ENCODE peak calls at places on chromosomes 12 and 14, in nine cellular contexts. M is fibroblast of pulmonary artery, L is psoas muscle, V is A549, S is choroid plexus epithelial cell, F is GM12864, A is tibial artery, C is transverse colon, U is HL-60. Q is an unnamed sample.

GRCh38 chr12:47884501-47884900 is 20.3 kb downstream of the VDR start:
- DNase-seq in M (no peak), L (no peak), V (no peak), S (no peak), F (no peak), A (peak; percentile 34), C (no peak), U (no peak), Q (no peak)

GRCh38 chr14:32078794-32079663 is 1.9 kb downstream of the ARHGAP5 start:
- DNase-seq in M (peak; percentile 20), L (no peak), V (no peak), S (peak; percentile 38), F (no peak), A (no peak), C (no peak), U (no peak), Q (no peak)

GRCh38 chr12:25054783-25055144 is 105.9 kb upstream of the BCAT1 start:
- DNase-seq in M (no peak), L (no peak), V (no peak), S (peak; percentile 80), F (peak; percentile 56), A (no peak), C (no peak), U (no peak), Q (no peak)

GRCh38 chr14:95394981-95395737 is 75.5 kb upstream of the CLMN start:
- DNase-seq in M (no peak), L (no peak), V (no peak), S (peak; percentile 7), F (no peak), A (no peak), C (no peak), U (no peak), Q (no peak)

GRCh38 chr12:70449074-70449757 is 83.1 kb downstream of the KCNMB4 start:
- DNase-seq in M (no peak), L (no peak), V (peak; percentile 15), S (no peak), F (no peak), A (no peak), C (no peak), U (no peak), Q (no peak)

GRCh38 chr14:95452890-95453712 is 63.3 kb downstream of the SYNE3 start:
- DNase-seq in M (no peak), L (no peak), V (no peak), S (no peak), F (no peak), A (no peak), C (no peak), U (no peak), Q (no peak)

GRCh38 chr12:5051913-5052312 is 8.2 kb downstream of the KCNA5 start:
- DNase-seq in M (no peak), L (no peak), V (no peak), S (no peak), F (no peak), A (no peak), C (no peak), U (no peak), Q (no peak)

GRCh38 chr12:110335481-110336045 is 54.5 kb downstream of the ATP2A2 start:
- DNase-seq in M (no peak), L (no peak), V (no peak), S (no peak), F (no peak), A (no peak), C (no peak), U (no peak), Q (no peak)

GRCh38 chr14:67900188-67900587 is 80.6 kb downstream of the RAD51B start:
- DNase-seq in M (no peak), L (no peak), V (no peak), S (no peak), F (no peak), A (no peak), C (no peak), U (no peak), Q (no peak)

GRCh38 chr14:61174395-61175386 is 106.4 kb downstream of the TMEM30B start:
- DNase-seq in M (peak; percentile 65), L (no peak), V (no peak), S (peak; percentile 80), F (no peak), A (no peak), C (no peak), U (no peak), Q (no peak)

GRCh38 chr12:66514581-66514980 is 164.3 kb downstream of the GRIP1 start:
- DNase-seq in M (peak; percentile 32), L (no peak), V (no peak), S (peak; percentile 73), F (no peak), A (no peak), C (no peak), U (no peak), Q (no peak)

GRCh38 chr14:70955543-70956480 is 48.6 kb downstream of the PCNX1 start:
- DNase-seq in M (peak; percentile 58), L (no peak), V (no peak), S (peak; percentile 53), F (no peak), A (no peak), C (no peak), U (no peak), Q (peak; percentile 13)

GRCh38 chr12:117472983-117473382 is 111.6 kb upstream of the NOS1 start:
- DNase-seq in M (no peak), L (peak; percentile 29), V (peak; percentile 48), S (no peak), F (no peak), A (no peak), C (no peak), U (no peak), Q (no peak)
- TF ChIP-seq CTCF in M (no peak), L (peak; percentile 41), V (peak; percentile 46), S (no peak), F (peak; percentile 50), A (no peak), C (peak; percentile 22), U (peak; percentile 17), Q (no peak)

DNA sequence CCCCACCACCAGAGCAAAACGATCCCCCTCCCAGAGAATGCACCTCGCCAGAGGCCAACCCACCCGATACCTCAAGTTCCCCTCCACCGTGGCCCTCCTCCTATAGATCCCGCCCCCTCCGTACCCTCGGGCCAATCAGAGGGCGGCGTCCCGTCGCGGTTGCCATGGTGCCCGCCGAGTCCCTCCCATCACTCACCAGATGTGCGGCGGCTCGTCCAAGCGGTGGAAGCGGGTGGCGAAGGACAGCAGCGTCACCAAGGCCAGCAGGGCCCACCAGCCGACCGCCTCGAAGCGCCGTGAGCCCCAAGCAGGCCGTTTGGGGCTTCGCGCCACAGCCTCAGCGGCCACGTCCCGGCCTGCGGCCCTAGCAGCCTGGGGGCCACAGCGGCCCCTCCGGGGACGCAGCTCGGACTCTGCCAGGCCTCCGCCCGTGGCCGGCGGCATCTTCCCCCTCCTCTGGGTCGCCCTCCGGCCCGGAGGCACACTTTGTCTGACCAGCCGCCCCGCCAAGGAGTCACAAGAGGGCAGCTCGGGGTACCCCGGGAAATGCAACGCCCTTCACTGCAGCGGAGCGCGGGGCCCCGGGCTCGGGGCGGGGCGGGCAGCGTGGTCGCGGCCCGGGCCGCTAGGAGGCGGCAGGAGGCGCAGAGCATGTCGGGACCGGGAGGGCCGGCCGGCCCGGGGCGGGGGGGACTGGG is at the start of gene POMT2:
- DNase-seq in M (peak; percentile 87), L (peak; percentile 94), V (peak; percentile 91), S (peak; percentile 90), F (peak; percentile 62), A (peak; percentile 97), C (peak; percentile 95), U (peak; percentile 85), Q (peak; percentile 93)
- TF ChIP-seq CTCF in M (no peak), L (peak; percentile 42), V (peak; percentile 30), S (no peak), F (peak; percentile 25), A (peak; percentile 60), C (peak; percentile 47), U (no peak), Q (peak; percentile 26)

GRCh38 chr12:96136129-96136528 is 58.0 kb upstream of the ELK3 start:
- DNase-seq in M (peak; percentile 69), L (no peak), V (no peak), S (peak; percentile 77), F (no peak), A (no peak), C (no peak), U (no peak), Q (no peak)

GRCh38 chr12:96130396-96131059 is 63.6 kb upstream of the ELK3 start:
- DNase-seq in M (no peak), L (no peak), V (no peak), S (no peak), F (no peak), A (no peak), C (no peak), U (no peak), Q (no peak)

GRCh38 chr12:96131230-96131788 is 62.9 kb upstream of the ELK3 start:
- DNase-seq in M (no peak), L (no peak), V (no peak), S (no peak), F (no peak), A (no peak), C (no peak), U (no peak), Q (no peak)

GRCh38 chr12:96134200-96134599 is 60.0 kb upstream of the ELK3 start:
- DNase-seq in M (no peak), L (no peak), V (no peak), S (no peak), F (no peak), A (no peak), C (no peak), U (no peak), Q (no peak)

GRCh38 chr12:96132819-96133218 is 61.4 kb upstream of the ELK3 start:
- DNase-seq in M (no peak), L (no peak), V (no peak), S (no peak), F (no peak), A (no peak), C (peak; percentile 23), U (peak; percentile 38), Q (no peak)
- TF ChIP-seq CTCF in M (no peak), L (no peak), V (peak; percentile 14), S (no peak), F (peak; percentile 14), A (no peak), C (peak; percentile 24), U (no peak), Q (peak; percentile 6)

DNA sequence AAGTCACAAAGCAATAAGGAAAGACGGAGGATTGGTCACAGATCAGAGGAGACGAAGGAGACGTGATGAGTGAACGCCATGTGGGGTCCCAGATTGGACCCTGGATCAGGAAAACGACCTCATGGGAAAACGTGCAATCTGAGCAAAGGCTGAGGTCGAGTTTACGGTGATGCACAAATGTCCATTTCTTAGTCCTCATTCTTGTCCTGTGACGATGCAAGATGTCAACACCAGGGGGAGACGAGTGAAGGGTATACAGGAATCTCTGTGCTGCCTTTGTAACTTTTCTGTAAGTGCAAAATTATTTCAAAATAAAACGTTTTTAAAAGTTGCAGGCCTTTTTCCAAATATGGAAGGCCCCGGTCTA is 329.8 kb downstream of the MED13L start:
- DNase-seq in M (no peak), L (no peak), V (no peak), S (no peak), F (no peak), A (no peak), C (no peak), U (no peak), Q (no peak)
- TF ChIP-seq CTCF in M (peak; percentile 21), L (no peak), V (no peak), S (peak; percentile 32), F (no peak), A (no peak), C (no peak), U (no peak), Q (no peak)

GRCh38 chr12:124294686-124295315 is at the start of gene RFLNA:
- DNase-seq in M (peak; percentile 14), L (no peak), V (no peak), S (no peak), F (no peak), A (no peak), C (peak; percentile 58), U (no peak), Q (no peak)
- TF ChIP-seq CTCF in M (no peak), L (no peak), V (no peak), S (no peak), F (no peak), A (no peak), C (no peak), U (no peak), Q (no peak)